ENCODE peak calls at places on chromosome 16, in six cellular contexts. L is effector memory CD4-positive, alpha-beta T cell; F is mammary epithelial cell; Y is left lung; A is tibial artery; K is vagina. H is an unnamed sample.

GRCh38 chr16:82660078-82660645 is 33.4 kb downstream of the CDH13 start:
- DNase-seq in Y (no peak), L (peak), A (no peak), F (peak), K (no peak), H (no peak)

GRCh38 chr16:88298882-88299745 is 83.6 kb upstream of the ZNF469 start:
- DNase-seq in F (peak), Y (no peak), K (no peak), L (no peak), A (no peak), H (no peak)

GRCh38 chr16:2835638-2836493 is 5.8 kb downstream of the ZG16B start:
- DNase-seq in K (no peak), L (no peak), F (peak), Y (peak), A (no peak), H (no peak)

GRCh38 chr16:67865318-67865717 is 7.5 kb upstream of the EDC4 start:
- DNase-seq in Y (no peak), F (peak), L (no peak), A (no peak), K (no peak), H (no peak)

GRCh38 chr16:56869513-56870270 is 4.7 kb downstream of the SLC12A3 start:
- DNase-seq in A (no peak), Y (no peak), K (no peak), L (no peak), F (no peak), H (no peak)

GRCh38 chr16:58409316-58409973 is 17.2 kb downstream of the GINS3 start:
- DNase-seq in Y (no peak), K (no peak), L (no peak), F (peak), A (no peak), H (no peak)

GRCh38 chr16:89397331-89397861 is 93.0 kb downstream of the ANKRD11 start:
- DNase-seq in K (no peak), F (no peak), Y (no peak), A (no peak), L (no peak), H (no peak)

GRCh38 chr16:23140082-23140481 is 9.2 kb downstream of the USP31 start:
- DNase-seq in K (no peak), L (no peak), Y (no peak), F (no peak), A (no peak), H (no peak)

GRCh38 chr16:83899272-83899897 is 470 bp downstream of the MLYCD start:
- DNase-seq in Y (peak), F (peak), L (peak), K (no peak), A (peak), H (peak)

GRCh38 chr16:15055141-15056053 is 477 bp downstream of the NTAN1 start:
- DNase-seq in Y (peak), K (no peak), F (peak), A (peak), L (no peak), H (peak)

GRCh38 chr16:49855280-49855821 is 561 bp downstream of the ZNF423 start:
- DNase-seq in F (peak), K (no peak), A (peak), L (peak), Y (peak), H (peak)

GRCh38 chr16:72740346-72740745 is 307.6 kb downstream of the ZFHX3 start:
- DNase-seq in F (no peak), K (no peak), A (no peak), Y (no peak), L (no peak), H (no peak)

GRCh38 chr16:4273858-4274291 is 1.1 kb upstream of the TFAP4 start:
- DNase-seq in L (no peak), K (no peak), F (peak), A (peak), Y (peak), H (no peak)

GRCh38 chr16:64346080-64346479 is 775.8 kb downstream of the CDH11 start:
- DNase-seq in Y (no peak), A (no peak), K (no peak), L (no peak), F (no peak), H (no peak)

GRCh38 chr16:61934591-61934990 is 101.6 kb downstream of the CDH8 start:
- DNase-seq in Y (no peak), A (no peak), K (no peak), F (no peak), L (no peak), H (no peak)

GRCh38 chr16:2467301-2468141 is 3.6 kb upstream of the NTN3 start:
- DNase-seq in F (peak), L (no peak), A (peak), K (no peak), Y (peak), H (no peak)

GRCh38 chr16:30526137-30526822 is at the start of gene ZNF768:
- DNase-seq in K (no peak), F (peak), L (peak), A (no peak), Y (peak), H (no peak)

GRCh38 chr16:13912891-13913290 is 7.1 kb upstream of the ERCC4 start:
- DNase-seq in F (no peak), A (no peak), L (no peak), Y (no peak), K (no peak), H (no peak)

GRCh38 chr16:81513204-81514040 is 68.8 kb downstream of the CMIP start:
- DNase-seq in Y (no peak), L (no peak), A (peak), F (no peak), K (no peak), H (no peak)

GRCh38 chr16:18039931-18040330 is 296.6 kb downstream of the NPIPA8 start:
- DNase-seq in K (no peak), L (no peak), A (no peak), Y (no peak), F (no peak), H (no peak)

GRCh38 chr16:84833142-84833495 is 13.3 kb downstream of the CRISPLD2 start:
- DNase-seq in F (no peak), K (no peak), L (no peak), Y (no peak), A (no peak), H (no peak)

GRCh38 chr16:88687676-88688012 is 1.3 kb upstream of the SNAI3 start:
- DNase-seq in K (no peak), A (no peak), L (no peak), F (no peak), Y (no peak), H (no peak)

GRCh38 chr16:19502395-19503131 is 19.3 kb downstream of the GDE1 start:
- DNase-seq in K (no peak), L (no peak), Y (peak), A (peak), F (peak), H (no peak)

GRCh38 chr16:28567292-28567691 is 13.6 kb downstream of the SGF29 start:
- DNase-seq in F (no peak), K (no peak), A (no peak), Y (no peak), L (no peak), H (no peak)

GRCh38 chr16:28556914-28557320 is 3.2 kb downstream of the SGF29 start:
- DNase-seq in F (no peak), Y (no peak), A (no peak), L (no peak), K (no peak), H (no peak)

GRCh38 chr16:28563218-28563617 is 9.5 kb downstream of the SGF29 start:
- DNase-seq in A (no peak), L (no peak), F (no peak), Y (no peak), K (no peak), H (no peak)

GRCh38 chr16:28562199-28562598 is 8.5 kb downstream of the SGF29 start:
- DNase-seq in K (no peak), F (no peak), A (no peak), Y (no peak), L (no peak), H (no peak)

DNA sequence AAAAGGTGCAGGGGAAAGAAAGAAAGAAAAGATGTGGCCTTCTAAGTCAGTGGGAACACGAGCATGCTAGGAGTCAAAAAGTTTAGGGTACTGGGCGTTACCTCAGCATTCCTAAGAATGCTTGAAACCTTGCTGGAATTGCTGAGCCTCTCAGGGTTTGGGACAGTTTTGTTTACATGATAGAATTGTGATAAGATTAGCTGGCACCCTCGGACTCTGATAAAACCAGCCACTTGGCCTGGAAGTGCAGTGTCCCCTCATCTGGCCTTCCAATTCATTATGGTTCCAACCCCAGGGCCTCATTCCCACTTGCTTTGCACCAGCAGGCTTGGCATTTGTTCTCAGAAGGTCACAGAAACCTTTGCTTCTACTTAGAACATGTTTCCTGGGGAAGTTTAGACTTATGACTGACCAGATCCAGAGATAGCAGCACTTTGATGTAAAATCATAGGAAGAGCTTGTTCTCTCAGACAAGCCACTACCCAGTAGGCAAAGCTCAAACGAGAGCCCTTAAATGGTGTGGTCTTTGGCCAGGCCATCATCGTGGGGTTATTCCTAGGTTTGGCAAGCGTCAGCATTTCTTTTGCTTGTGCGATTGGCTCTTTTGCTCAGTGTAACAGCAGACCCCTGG is 8.0 kb downstream of the SGF29 start:
- DNase-seq in F (no peak), K (no peak), Y (no peak), L (no peak), A (no peak), H (no peak)
- H3K27ac ChIP-seq in F (no peak), K (no peak), Y (peak), L (no peak), A (no peak), H (no peak)

DNA sequence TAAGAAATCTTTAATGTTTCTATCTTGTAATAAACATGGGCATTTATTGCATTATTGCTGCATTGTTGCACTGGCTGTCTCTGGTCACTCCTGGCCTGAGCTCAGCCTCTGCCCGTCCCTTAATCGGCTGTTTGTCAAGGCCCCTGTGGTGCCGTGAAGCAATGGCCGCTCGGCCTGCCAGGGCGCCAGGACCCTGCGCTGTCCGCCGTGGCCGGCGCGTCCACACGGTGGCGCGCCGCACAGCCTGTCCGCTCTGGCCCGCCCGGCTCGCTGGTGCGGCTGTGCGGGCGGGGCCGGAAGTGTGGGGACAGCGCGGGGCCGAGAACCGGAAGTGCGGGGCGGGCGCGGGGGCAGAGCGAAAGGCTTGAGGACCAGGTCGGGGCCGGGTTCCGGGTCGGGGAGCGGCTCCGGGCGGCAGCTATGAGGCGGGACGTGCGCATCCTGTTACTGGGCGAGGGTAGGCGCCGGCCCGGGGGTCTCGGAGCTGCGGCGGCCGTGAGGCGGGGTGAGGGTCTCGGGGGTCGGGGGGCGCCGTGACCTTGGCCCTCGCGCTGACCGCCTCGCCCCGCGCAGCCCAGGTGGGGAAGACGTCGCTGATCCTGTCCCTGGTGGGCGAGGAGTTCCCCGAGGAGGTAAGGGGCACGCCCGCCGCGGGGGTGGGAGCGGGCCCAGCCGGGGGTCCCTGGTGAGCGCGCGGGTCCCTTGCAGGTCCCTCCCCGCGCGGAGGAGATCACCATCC is at the start of gene RHOT2:
- DNase-seq in K (no peak), F (peak), A (peak), Y (peak), L (peak), H (peak)
- H3K27ac ChIP-seq in K (peak), F (peak), A (peak), Y (peak), L (peak), H (peak)

GRCh38 chr16:69942099-69942491 is 9.0 kb upstream of the CLEC18A start:
- DNase-seq in F (no peak), A (peak), Y (no peak), L (no peak), K (no peak), H (peak)
- H3K27ac ChIP-seq in F (no peak), A (peak), Y (no peak), L (no peak), K (no peak), H (peak)

GRCh38 chr16:75193265-75193650 is 13.7 kb downstream of the CTRB2 start:
- DNase-seq in K (no peak), A (no peak), F (no peak), L (no peak), Y (no peak), H (no peak)
- H3K27ac ChIP-seq in K (no peak), A (no peak), F (no peak), L (no peak), Y (no peak), H (no peak)

GRCh38 chr16:27226476-27226875 is 23.1 kb downstream of the KDM8 start:
- DNase-seq in K (no peak), Y (no peak), F (peak), L (no peak), A (no peak), H (no peak)
- H3K27ac ChIP-seq in K (no peak), Y (no peak), F (no peak), L (no peak), A (no peak), H (no peak)

H was measured in coronary artery.